ENCODE peak calls at places on chromosomes 2 and 18, in eight cellular contexts. G is NCI-H748 treated with DMSO at 0.1 percent for 48 hours; D is endothelial cell of umbilical vein; Q is CD8-positive, alpha-beta T cell; A is CD4-positive, alpha-beta T cell; U is A172; V is CD8-positive, alpha-beta memory T cell; T is kidney. Y is an unnamed sample.

GRCh38 chr2:55026202-55026601 is 24.0 kb downstream of the RTN4 start:
- DNase-seq in T (no peak), Q (no peak), A (no peak), D (peak), G (no peak), U (no peak), V (no peak), Y (no peak)

GRCh38 chr2:237529452-237530402 is 36.6 kb upstream of the PRLH start:
- DNase-seq in D (no peak), T (peak), U (no peak), G (no peak), Q (no peak), A (no peak), V (no peak), Y (no peak)

GRCh38 chr2:230956827-230957755 is 32.0 kb upstream of the GPR55 start:
- DNase-seq in U (peak), Q (no peak), D (peak), T (no peak), V (no peak), A (no peak), G (peak), Y (peak)

GRCh38 chr18:56495884-56496283 is 142.5 kb downstream of the TXNL1 start:
- DNase-seq in D (no peak), Q (no peak), A (no peak), U (no peak), V (no peak), T (no peak), G (no peak), Y (no peak)

GRCh38 chr2:232573821-232574435 is 23.4 kb downstream of the EIF4E2 start:
- DNase-seq in A (no peak), G (no peak), V (no peak), Q (no peak), T (no peak), U (no peak), D (no peak), Y (no peak)

GRCh38 chr18:48817021-48817461 is 133.7 kb downstream of the SMAD7 start:
- DNase-seq in V (peak), Q (no peak), U (no peak), G (no peak), T (peak), A (no peak), D (no peak), Y (no peak)

GRCh38 chr2:10753876-10754275 is 32.4 kb downstream of the ATP6V1C2 start:
- DNase-seq in U (no peak), D (no peak), G (no peak), Q (no peak), A (no peak), V (no peak), T (no peak), Y (no peak)

GRCh38 chr2:667332-668000 is 9.7 kb downstream of the TMEM18 start:
- DNase-seq in A (no peak), Q (no peak), D (peak), G (no peak), T (no peak), V (no peak), U (peak), Y (peak)

GRCh38 chr2:174846941-174847938 is 83.0 kb upstream of the CHRNA1 start:
- DNase-seq in G (no peak), Q (no peak), T (no peak), U (peak), D (peak), A (no peak), V (peak), Y (peak)

GRCh38 chr2:232489516-232490220 is 2.0 kb upstream of the ECEL1 start:
- DNase-seq in A (no peak), G (no peak), T (peak), V (peak), U (no peak), Q (no peak), D (no peak), Y (no peak)

GRCh38 chr2:87996570-87996969 is 19.8 kb downstream of the RNU2-63P start:
- DNase-seq in T (no peak), U (no peak), V (no peak), A (no peak), D (no peak), G (no peak), Q (no peak), Y (no peak)

GRCh38 chr2:130869441-130870160 is 32.9 kb downstream of the ARHGEF4 start:
- DNase-seq in T (no peak), A (no peak), D (no peak), V (no peak), G (no peak), U (no peak), Q (no peak), Y (no peak)

GRCh38 chr2:173043466-173043865 is 32.2 kb upstream of the MAP3K20 start:
- DNase-seq in V (no peak), A (no peak), U (no peak), G (no peak), T (peak), D (no peak), Q (no peak), Y (no peak)

GRCh38 chr18:56038258-56039030 is 450.5 kb upstream of the TCF4 start:
- DNase-seq in Q (no peak), T (no peak), U (no peak), D (no peak), A (no peak), G (peak), V (no peak), Y (no peak)